ENCODE peak calls at places on chromosome 2, in five cellular contexts. One of them, this sample, is unnamed.

GRCh38 chr2:176085120-176085788 is 1.5 kb upstream of the EVX2 start:
- DNase-seq in B cell: no peak
- DNase-seq in stomach: peak; percentile 17
- DNase-seq in CD4-positive, alpha-beta T cell: no peak
- DNase-seq in AG09319: no peak
- DNase-seq in this sample: no peak

GRCh38 chr2:66667288-66667780 is 232.4 kb downstream of the MEIS1 start:
- DNase-seq in stomach: no peak
- DNase-seq in CD4-positive, alpha-beta T cell: no peak
- DNase-seq in AG09319: no peak
- DNase-seq in B cell: no peak
- DNase-seq in this sample: no peak

GRCh38 chr2:118185210-118186109 is 97.2 kb downstream of the INSIG2 start:
- DNase-seq in stomach: peak; percentile 63
- DNase-seq in CD4-positive, alpha-beta T cell: peak; percentile 19
- DNase-seq in AG09319: no peak
- DNase-seq in B cell: peak; percentile 53
- DNase-seq in this sample: peak; percentile 78

GRCh38 chr2:40448476-40449079 is 3.3 kb downstream of the SLC8A1 start:
- DNase-seq in AG09319: no peak
- DNase-seq in B cell: no peak
- DNase-seq in stomach: no peak
- DNase-seq in CD4-positive, alpha-beta T cell: no peak
- DNase-seq in this sample: peak; percentile 12

GRCh38 chr2:25806941-25807340 is 71.3 kb downstream of the ASXL2 start:
- DNase-seq in CD4-positive, alpha-beta T cell: no peak
- DNase-seq in AG09319: no peak
- DNase-seq in stomach: no peak
- DNase-seq in B cell: no peak
- DNase-seq in this sample: no peak

GRCh38 chr2:84281510-84281909 is 177.6 kb downstream of the SUCLG1 start:
- DNase-seq in stomach: no peak
- DNase-seq in AG09319: no peak
- DNase-seq in CD4-positive, alpha-beta T cell: no peak
- DNase-seq in B cell: no peak
- DNase-seq in this sample: no peak

GRCh38 chr2:232979871-232980461 is 33.1 kb downstream of the NGEF start:
- DNase-seq in B cell: no peak
- DNase-seq in CD4-positive, alpha-beta T cell: no peak
- DNase-seq in stomach: no peak
- DNase-seq in AG09319: no peak
- DNase-seq in this sample: peak; percentile 5

GRCh38 chr2:225233234-225233633 is 166.3 kb upstream of the NYAP2 start:
- DNase-seq in CD4-positive, alpha-beta T cell: no peak
- DNase-seq in B cell: no peak
- DNase-seq in AG09319: no peak
- DNase-seq in stomach: no peak
- DNase-seq in this sample: no peak

GRCh38 chr2:33491685-33492084 is 15.2 kb downstream of the RASGRP3 start:
- DNase-seq in B cell: peak; percentile 51
- DNase-seq in CD4-positive, alpha-beta T cell: no peak
- DNase-seq in AG09319: no peak
- DNase-seq in stomach: no peak
- DNase-seq in this sample: no peak

GRCh38 chr2:113878743-113879142 is 11.1 kb upstream of the ACTR3 start:
- DNase-seq in AG09319: no peak
- DNase-seq in stomach: no peak
- DNase-seq in B cell: no peak
- DNase-seq in CD4-positive, alpha-beta T cell: no peak
- DNase-seq in this sample: no peak

GRCh38 chr2:206256711-206257110 is 17.8 kb upstream of the ZDBF2 start:
- DNase-seq in CD4-positive, alpha-beta T cell: no peak
- DNase-seq in AG09319: no peak
- DNase-seq in stomach: no peak
- DNase-seq in B cell: no peak
- DNase-seq in this sample: no peak

GRCh38 chr2:45223531-45223930 is 214.3 kb upstream of the SIX2 start:
- DNase-seq in CD4-positive, alpha-beta T cell: no peak
- DNase-seq in B cell: no peak
- DNase-seq in AG09319: no peak
- DNase-seq in stomach: no peak
- DNase-seq in this sample: no peak

GRCh38 chr2:140542627-140543026 is 1588.2 kb downstream of the LRP1B start:
- DNase-seq in AG09319: no peak
- DNase-seq in B cell: no peak
- DNase-seq in stomach: no peak
- DNase-seq in CD4-positive, alpha-beta T cell: no peak
- DNase-seq in this sample: no peak

GRCh38 chr2:238731961-238732360 is 115.9 kb upstream of the TWIST2 start:
- DNase-seq in AG09319: no peak
- DNase-seq in B cell: no peak
- DNase-seq in CD4-positive, alpha-beta T cell: no peak
- DNase-seq in stomach: no peak
- DNase-seq in this sample: no peak

GRCh38 chr2:151289972-151290335 is 486 bp upstream of the NMI start:
- DNase-seq in AG09319: peak; percentile 63
- DNase-seq in stomach: no peak
- DNase-seq in B cell: no peak
- DNase-seq in CD4-positive, alpha-beta T cell: no peak
- DNase-seq in this sample: peak; percentile 31

GRCh38 chr2:208542465-208543041 is 136.0 kb downstream of the PTH2R start:
- DNase-seq in stomach: no peak
- DNase-seq in CD4-positive, alpha-beta T cell: no peak
- DNase-seq in AG09319: no peak
- DNase-seq in B cell: no peak
- DNase-seq in this sample: no peak

GRCh38 chr2:168178520-168178919 is 68.9 kb downstream of the STK39 start:
- DNase-seq in stomach: no peak
- DNase-seq in B cell: no peak
- DNase-seq in AG09319: no peak
- DNase-seq in CD4-positive, alpha-beta T cell: no peak
- DNase-seq in this sample: no peak

GRCh38 chr2:227881866-227882517 is 10.6 kb downstream of the DAW1 start:
- DNase-seq in stomach: no peak
- DNase-seq in B cell: no peak
- DNase-seq in AG09319: no peak
- DNase-seq in CD4-positive, alpha-beta T cell: no peak
- DNase-seq in this sample: no peak

GRCh38 chr2:52880872-52881271 is 886.7 kb upstream of the CHAC2 start:
- DNase-seq in CD4-positive, alpha-beta T cell: no peak
- DNase-seq in AG09319: no peak
- DNase-seq in stomach: no peak
- DNase-seq in B cell: no peak
- DNase-seq in this sample: no peak

GRCh38 chr2:10654069-10654468 is 35.7 kb downstream of the NOL10 start:
- DNase-seq in stomach: no peak
- DNase-seq in AG09319: no peak
- DNase-seq in CD4-positive, alpha-beta T cell: peak; percentile 12
- DNase-seq in B cell: no peak
- DNase-seq in this sample: peak; percentile 86

GRCh38 chr2:210561482-210561881 is 5.1 kb downstream of the CPS1 start:
- DNase-seq in B cell: no peak
- DNase-seq in stomach: no peak
- DNase-seq in AG09319: no peak
- DNase-seq in CD4-positive, alpha-beta T cell: no peak
- DNase-seq in this sample: no peak

GRCh38 chr2:230721712-230722111 is 9.1 kb downstream of the CAB39 start:
- DNase-seq in CD4-positive, alpha-beta T cell: no peak
- DNase-seq in B cell: no peak
- DNase-seq in stomach: no peak
- DNase-seq in AG09319: no peak
- DNase-seq in this sample: no peak

GRCh38 chr2:190637903-190638618 is 10.8 kb upstream of the NAB1 start:
- DNase-seq in AG09319: no peak
- DNase-seq in B cell: no peak
- DNase-seq in stomach: peak; percentile 38
- DNase-seq in CD4-positive, alpha-beta T cell: no peak
- DNase-seq in this sample: no peak

GRCh38 chr2:20451346-20451745 is 4.5 kb downstream of the RHOB start:
- DNase-seq in stomach: peak; percentile 24
- DNase-seq in CD4-positive, alpha-beta T cell: no peak
- DNase-seq in B cell: no peak
- DNase-seq in AG09319: no peak
- DNase-seq in this sample: no peak

GRCh38 chr2:237627463-237628321 is at the start of gene LRRFIP1:
- DNase-seq in B cell: peak; percentile 37
- DNase-seq in AG09319: no peak
- DNase-seq in CD4-positive, alpha-beta T cell: no peak
- DNase-seq in stomach: peak; percentile 49
- DNase-seq in this sample: peak; percentile 16

GRCh38 chr2:25301453-25302352 is 40.0 kb downstream of the DNMT3A start:
- DNase-seq in B cell: peak; percentile 87
- DNase-seq in stomach: no peak
- DNase-seq in CD4-positive, alpha-beta T cell: peak; percentile 44
- DNase-seq in AG09319: no peak
- DNase-seq in this sample: peak; percentile 94

GRCh38 chr2:42105330-42106256 is 57.8 kb downstream of the PKDCC start:
- DNase-seq in CD4-positive, alpha-beta T cell: peak; percentile 78
- DNase-seq in stomach: peak; percentile 45
- DNase-seq in B cell: peak; percentile 90
- DNase-seq in AG09319: no peak
- DNase-seq in this sample: peak; percentile 93

GRCh38 chr2:99822487-99823218 is 319.7 kb downstream of the AFF3 start:
- DNase-seq in CD4-positive, alpha-beta T cell: no peak
- DNase-seq in stomach: no peak
- DNase-seq in AG09319: no peak
- DNase-seq in B cell: no peak
- DNase-seq in this sample: no peak

GRCh38 chr2:2804528-2804927 is 473.5 kb upstream of the MYT1L start:
- DNase-seq in stomach: no peak
- DNase-seq in CD4-positive, alpha-beta T cell: no peak
- DNase-seq in B cell: no peak
- DNase-seq in AG09319: no peak
- DNase-seq in this sample: no peak

DNA sequence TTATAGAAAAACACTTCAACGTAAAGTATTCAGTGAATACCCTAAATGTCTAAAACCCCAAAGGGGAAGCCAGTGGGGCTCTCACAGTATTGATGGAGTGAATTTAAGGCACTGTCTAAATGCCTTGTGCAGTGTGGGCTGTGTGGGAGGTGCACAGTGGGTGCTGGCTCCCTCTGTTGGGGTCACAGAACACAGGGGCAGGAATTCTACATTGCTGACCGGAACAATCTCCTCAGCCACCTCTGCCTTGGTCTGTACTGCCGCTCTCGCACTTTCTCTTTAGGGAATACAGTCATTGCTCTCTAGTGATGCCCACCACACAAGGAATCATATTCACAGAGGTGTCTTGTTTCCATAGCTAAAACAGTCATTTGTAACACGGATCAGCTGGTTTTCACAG is 45.4 kb downstream of the SPRED2 start:
- DNase-seq in AG09319: no peak
- DNase-seq in B cell: no peak
- DNase-seq in stomach: no peak
- DNase-seq in CD4-positive, alpha-beta T cell: no peak
- DNase-seq in this sample: no peak
- TF ChIP-seq CTCF in AG09319: no peak
- TF ChIP-seq CTCF in B cell: no peak
- TF ChIP-seq CTCF in stomach: no peak
- TF ChIP-seq CTCF in CD4-positive, alpha-beta T cell: no peak
- TF ChIP-seq CTCF in this sample: no peak

GRCh38 chr2:172480301-172481218 is 53.2 kb downstream of the ITGA6 start:
- DNase-seq in AG09319: no peak
- DNase-seq in B cell: no peak
- DNase-seq in CD4-positive, alpha-beta T cell: no peak
- DNase-seq in stomach: no peak
- DNase-seq in this sample: peak; percentile 55

GRCh38 chr2:172488556-172488955 is 61.2 kb downstream of the ITGA6 start:
- DNase-seq in B cell: no peak
- DNase-seq in AG09319: no peak
- DNase-seq in stomach: no peak
- DNase-seq in CD4-positive, alpha-beta T cell: no peak
- DNase-seq in this sample: no peak

GRCh38 chr2:172484706-172485105 is 57.3 kb downstream of the ITGA6 start:
- DNase-seq in stomach: no peak
- DNase-seq in CD4-positive, alpha-beta T cell: no peak
- DNase-seq in B cell: no peak
- DNase-seq in AG09319: no peak
- DNase-seq in this sample: no peak

GRCh38 chr2:172481507-172482262 is 54.3 kb downstream of the ITGA6 start:
- DNase-seq in CD4-positive, alpha-beta T cell: no peak
- DNase-seq in B cell: no peak
- DNase-seq in AG09319: no peak
- DNase-seq in stomach: no peak
- DNase-seq in this sample: no peak

DNA sequence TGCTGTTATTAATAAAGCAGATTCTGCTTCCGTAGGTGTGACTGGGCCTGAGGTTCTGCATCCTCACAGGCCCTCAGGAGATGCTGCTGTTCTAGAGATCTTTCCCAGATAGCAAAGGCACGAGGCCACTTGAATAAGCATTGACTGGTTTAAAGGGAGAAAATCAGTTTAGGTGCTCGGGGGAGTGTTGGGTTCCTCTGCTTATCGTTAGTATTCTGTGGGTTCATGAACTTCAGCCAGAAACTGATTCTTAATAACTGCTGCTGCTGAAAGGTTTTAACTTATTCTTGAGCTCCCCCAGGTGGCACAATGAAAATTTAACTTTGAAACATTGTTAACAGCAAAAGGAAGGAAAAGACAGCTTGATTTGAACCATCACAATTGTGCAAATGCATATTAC is 56.9 kb downstream of the ITGA6 start:
- DNase-seq in CD4-positive, alpha-beta T cell: no peak
- DNase-seq in B cell: no peak
- DNase-seq in stomach: no peak
- DNase-seq in AG09319: no peak
- DNase-seq in this sample: no peak
- TF ChIP-seq CTCF in CD4-positive, alpha-beta T cell: peak; percentile 68
- TF ChIP-seq CTCF in B cell: peak; percentile 30
- TF ChIP-seq CTCF in stomach: no peak
- TF ChIP-seq CTCF in AG09319: peak; percentile 34
- TF ChIP-seq CTCF in this sample: peak; percentile 42

GRCh38 chr2:240463866-240464481 is 28.5 kb downstream of the GPC1 start:
- DNase-seq in stomach: peak; percentile 21
- DNase-seq in CD4-positive, alpha-beta T cell: no peak
- DNase-seq in AG09319: no peak
- DNase-seq in B cell: peak; percentile 38
- DNase-seq in this sample: no peak
- TF ChIP-seq CTCF in stomach: no peak
- TF ChIP-seq CTCF in CD4-positive, alpha-beta T cell: no peak
- TF ChIP-seq CTCF in AG09319: no peak
- TF ChIP-seq CTCF in B cell: no peak
- TF ChIP-seq CTCF in this sample: no peak

GRCh38 chr2:172974762-172975161 is 100.9 kb upstream of the MAP3K20 start:
- DNase-seq in stomach: no peak
- DNase-seq in AG09319: no peak
- DNase-seq in CD4-positive, alpha-beta T cell: no peak
- DNase-seq in B cell: no peak
- DNase-seq in this sample: no peak

GRCh38 chr2:172976816-172977215 is 98.8 kb upstream of the MAP3K20 start:
- DNase-seq in stomach: no peak
- DNase-seq in AG09319: no peak
- DNase-seq in B cell: no peak
- DNase-seq in CD4-positive, alpha-beta T cell: no peak
- DNase-seq in this sample: no peak

GRCh38 chr2:172978053-172978383 is 97.6 kb upstream of the MAP3K20 start:
- DNase-seq in stomach: no peak
- DNase-seq in AG09319: no peak
- DNase-seq in CD4-positive, alpha-beta T cell: no peak
- DNase-seq in B cell: no peak
- DNase-seq in this sample: peak; percentile 62

GRCh38 chr2:172976076-172976579 is 99.5 kb upstream of the MAP3K20 start:
- DNase-seq in B cell: no peak
- DNase-seq in stomach: no peak
- DNase-seq in CD4-positive, alpha-beta T cell: no peak
- DNase-seq in AG09319: no peak
- DNase-seq in this sample: no peak

GRCh38 chr2:172977330-172978052 is 98.2 kb upstream of the MAP3K20 start:
- DNase-seq in B cell: no peak
- DNase-seq in stomach: no peak
- DNase-seq in CD4-positive, alpha-beta T cell: no peak
- DNase-seq in AG09319: no peak
- DNase-seq in this sample: peak; percentile 42
- TF ChIP-seq CTCF in B cell: no peak
- TF ChIP-seq CTCF in stomach: no peak
- TF ChIP-seq CTCF in CD4-positive, alpha-beta T cell: no peak
- TF ChIP-seq CTCF in AG09319: no peak
- TF ChIP-seq CTCF in this sample: no peak

This sample was measured in activated CD8-positive, alpha-beta T cell treated with anti-CD3 and anti-CD28 coated beads for 36 hours.